ENCODE peak calls at places on chromosomes 2 and 18, in four cellular contexts. One of them, this sample, is unnamed.

GRCh38 chr18:57094199-57094598 is 52.7 kb upstream of the BOD1L2 start:
- DNase-seq in NCI-H1417: no peak
- DNase-seq in stimulated activated naive CD8-positive, alpha-beta T cell treated with anti-CD3 and anti-CD28 coated beads, Interleukin-15, amount 100 ng/mL, for 72 hours: no peak
- DNase-seq in omental fat pad: no peak
- DNase-seq in this sample: no peak

GRCh38 chr18:32040936-32041335 is 22.3 kb downstream of the RNF125 start:
- DNase-seq in NCI-H1417: no peak
- DNase-seq in stimulated activated naive CD8-positive, alpha-beta T cell treated with anti-CD3 and anti-CD28 coated beads, Interleukin-15, amount 100 ng/mL, for 72 hours: no peak
- DNase-seq in omental fat pad: no peak
- DNase-seq in this sample: peak

GRCh38 chr2:210303498-210303897 is 11.5 kb downstream of the MYL1 start:
- DNase-seq in NCI-H1417: no peak
- DNase-seq in stimulated activated naive CD8-positive, alpha-beta T cell treated with anti-CD3 and anti-CD28 coated beads, Interleukin-15, amount 100 ng/mL, for 72 hours: no peak
- DNase-seq in omental fat pad: no peak
- DNase-seq in this sample: no peak

GRCh38 chr2:101012706-101013181 is 10.7 kb downstream of the RPL31 start:
- DNase-seq in NCI-H1417: peak
- DNase-seq in stimulated activated naive CD8-positive, alpha-beta T cell treated with anti-CD3 and anti-CD28 coated beads, Interleukin-15, amount 100 ng/mL, for 72 hours: peak
- DNase-seq in omental fat pad: no peak
- DNase-seq in this sample: no peak

GRCh38 chr2:37319754-37320609 is 4.7 kb downstream of the PRKD3 start:
- DNase-seq in NCI-H1417: no peak
- DNase-seq in stimulated activated naive CD8-positive, alpha-beta T cell treated with anti-CD3 and anti-CD28 coated beads, Interleukin-15, amount 100 ng/mL, for 72 hours: no peak
- DNase-seq in omental fat pad: no peak
- DNase-seq in this sample: no peak

GRCh38 chr2:140947236-140947635 is 1183.6 kb downstream of the LRP1B start:
- DNase-seq in NCI-H1417: no peak
- DNase-seq in stimulated activated naive CD8-positive, alpha-beta T cell treated with anti-CD3 and anti-CD28 coated beads, Interleukin-15, amount 100 ng/mL, for 72 hours: no peak
- DNase-seq in omental fat pad: no peak
- DNase-seq in this sample: no peak

GRCh38 chr2:111178730-111179405 is 58.2 kb downstream of the BCL2L11 start:
- DNase-seq in NCI-H1417: peak
- DNase-seq in stimulated activated naive CD8-positive, alpha-beta T cell treated with anti-CD3 and anti-CD28 coated beads, Interleukin-15, amount 100 ng/mL, for 72 hours: no peak
- DNase-seq in omental fat pad: no peak
- DNase-seq in this sample: no peak

GRCh38 chr2:149994057-149994728 is 406.6 kb upstream of the MMADHC start:
- DNase-seq in NCI-H1417: no peak
- DNase-seq in stimulated activated naive CD8-positive, alpha-beta T cell treated with anti-CD3 and anti-CD28 coated beads, Interleukin-15, amount 100 ng/mL, for 72 hours: no peak
- DNase-seq in omental fat pad: no peak
- DNase-seq in this sample: no peak

This sample was measured in activated T-helper 2 cell treated with anti-CD3 and anti-CD28 coated beads, Interferon-gamma antibody, Interleukin-2, Interleukin-4, amounts not matched to agents 10 μg/mL and 5 μg/mL and 100 μg/mL, durations not matched to agents 14 hours and 24 hours and 36 hours.